ENCODE peak calls at places on chromosomes 2 and 18, in four cellular contexts. L is GM12865, I is AG10803, W is fibroblast of villous mesenchyme. E is an unnamed sample.

GRCh38 chr18:31648966-31649429 is 35.4 kb downstream of the B4GALT6 start:
- DNase-seq in L (peak), W (peak), I (peak), E (peak)

GRCh38 chr2:95039410-95039809 is 13.9 kb downstream of the MAL start:
- DNase-seq in I (no peak), W (no peak), L (no peak), E (no peak)

GRCh38 chr2:205722538-205722878 is 40.2 kb downstream of the NRP2 start:
- DNase-seq in L (no peak), W (no peak), I (no peak), E (no peak)

GRCh38 chr2:234195516-234195915 is 145.0 kb downstream of the SPP2 start:
- DNase-seq in W (no peak), L (no peak), I (no peak), E (no peak)

GRCh38 chr2:85911097-85911496 is 22.3 kb upstream of the ST3GAL5 start:
- DNase-seq in L (no peak), I (no peak), W (no peak), E (no peak)

GRCh38 chr2:79638410-79638809 is 125.6 kb downstream of the CTNNA2 start:
- DNase-seq in W (no peak), L (no peak), I (no peak), E (no peak)

GRCh38 chr18:50099725-50100414 is 95.1 kb downstream of the MYO5B start:
- DNase-seq in L (peak), W (peak), I (peak), E (peak)

GRCh38 chr2:118810766-118811165 is 36.7 kb downstream of the EN1 start:
- DNase-seq in W (no peak), L (no peak), I (no peak), E (no peak)

GRCh38 chr2:161095314-161095713 is 64.9 kb upstream of the TANK start:
- DNase-seq in I (no peak), L (no peak), W (no peak), E (no peak)

GRCh38 chr2:173441222-173441621 is 86.5 kb downstream of the CDCA7 start:
- DNase-seq in W (peak), I (peak), L (no peak), E (no peak)

GRCh38 chr2:176001281-176001902 is 675 bp downstream of the LNPK start:
- DNase-seq in L (peak), I (peak), W (peak), E (peak)

GRCh38 chr2:60489269-60489668 is 64.2 kb downstream of the BCL11A start:
- DNase-seq in I (no peak), W (no peak), L (no peak), E (no peak)

GRCh38 chr2:218218409-218219185 is 1.6 kb downstream of the ARPC2 start:
- DNase-seq in L (peak), W (no peak), I (no peak), E (peak)

GRCh38 chr18:49843131-49843530 is 29.8 kb upstream of the ACAA2 start:
- DNase-seq in W (no peak), I (no peak), L (no peak), E (no peak)

GRCh38 chr2:99572380-99572779 is 82.6 kb upstream of the REV1 start:
- DNase-seq in I (peak), L (no peak), W (peak), E (no peak)

GRCh38 chr18:9765505-9765904 is 57.4 kb downstream of the RAB31 start:
- DNase-seq in I (no peak), L (no peak), W (no peak), E (no peak)

GRCh38 chr2:64626963-64627760 is 26.6 kb downstream of the SERTAD2 start:
- DNase-seq in W (no peak), I (no peak), L (no peak), E (no peak)

GRCh38 chr2:196876364-196876763 is 50.1 kb downstream of the PGAP1 start:
- DNase-seq in L (no peak), I (no peak), W (no peak), E (no peak)

GRCh38 chr2:240560084-240560479 is at the start of gene DUSP28:
- DNase-seq in W (peak), L (peak), I (peak), E (peak)

GRCh38 chr18:47204908-47205522 is 28.9 kb upstream of the IER3IP1 start:
- DNase-seq in W (peak), L (peak), I (peak), E (peak)

GRCh38 chr2:45024600-45025291 is 15.5 kb upstream of the SIX2 start:
- DNase-seq in W (peak), I (peak), L (peak), E (no peak)

GRCh38 chr2:233901884-233902283 is 15.3 kb upstream of the TRPM8 start:
- DNase-seq in I (no peak), L (no peak), W (no peak), E (no peak)

GRCh38 chr18:3816601-3817363 is 366.8 kb downstream of the TGIF1 start:
- DNase-seq in W (peak), I (peak), L (no peak), E (no peak)

GRCh38 chr2:64262068-64262467 is 117.8 kb upstream of the PELI1 start:
- DNase-seq in I (no peak), W (peak), L (no peak), E (no peak)

GRCh38 chr2:105287692-105288091 is 41.8 kb downstream of the TGFBRAP1 start:
- DNase-seq in W (peak), I (peak), L (peak), E (peak)

GRCh38 chr2:153455856-153456255 is 22.7 kb downstream of the RPRM start:
- DNase-seq in W (no peak), L (no peak), I (no peak), E (no peak)

GRCh38 chr2:88837511-88838160 is 146.2 kb downstream of the RPIA start:
- DNase-seq in W (no peak), I (no peak), L (no peak), E (no peak)

DNA sequence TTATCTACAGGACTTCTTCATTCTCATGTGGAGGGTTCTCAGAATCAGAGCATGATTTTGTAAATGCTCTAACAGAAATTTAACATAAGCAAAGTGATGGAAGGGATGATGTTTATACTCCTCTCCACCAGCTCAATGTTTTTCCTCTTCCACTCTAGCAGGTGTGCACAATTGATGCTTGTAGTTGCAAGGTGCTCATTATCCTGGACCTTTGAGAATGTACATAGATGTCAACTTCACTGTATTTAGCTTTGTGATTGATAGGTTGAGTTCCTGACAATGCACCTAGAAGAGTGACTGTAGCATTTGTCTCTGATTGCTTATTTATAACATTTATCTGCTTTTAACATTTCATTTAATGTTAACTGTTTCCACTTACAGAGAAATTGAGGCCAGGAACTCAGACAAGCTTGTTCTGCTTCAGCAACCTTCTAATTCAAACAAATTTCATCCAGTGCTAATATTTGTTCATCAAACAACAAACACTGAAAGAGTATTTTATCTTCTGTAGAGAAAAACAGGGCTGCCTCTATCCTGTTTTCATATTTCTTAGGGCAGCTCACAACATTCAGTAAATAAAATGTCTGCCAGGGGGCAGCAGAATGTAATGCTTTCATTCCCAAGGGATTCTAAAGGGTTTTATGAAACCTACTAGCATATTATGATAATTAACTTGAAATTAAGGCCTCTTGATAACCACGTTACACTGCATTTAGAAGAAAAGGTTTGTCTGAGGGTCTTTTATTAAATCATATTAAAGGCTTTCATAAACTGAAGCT is 127.9 kb upstream of the NOL4 start:
- DNase-seq in W (peak), L (no peak), I (no peak), E (no peak)
- TF ChIP-seq CTCF in W (no peak), L (no peak), I (peak), E (no peak)

DNA sequence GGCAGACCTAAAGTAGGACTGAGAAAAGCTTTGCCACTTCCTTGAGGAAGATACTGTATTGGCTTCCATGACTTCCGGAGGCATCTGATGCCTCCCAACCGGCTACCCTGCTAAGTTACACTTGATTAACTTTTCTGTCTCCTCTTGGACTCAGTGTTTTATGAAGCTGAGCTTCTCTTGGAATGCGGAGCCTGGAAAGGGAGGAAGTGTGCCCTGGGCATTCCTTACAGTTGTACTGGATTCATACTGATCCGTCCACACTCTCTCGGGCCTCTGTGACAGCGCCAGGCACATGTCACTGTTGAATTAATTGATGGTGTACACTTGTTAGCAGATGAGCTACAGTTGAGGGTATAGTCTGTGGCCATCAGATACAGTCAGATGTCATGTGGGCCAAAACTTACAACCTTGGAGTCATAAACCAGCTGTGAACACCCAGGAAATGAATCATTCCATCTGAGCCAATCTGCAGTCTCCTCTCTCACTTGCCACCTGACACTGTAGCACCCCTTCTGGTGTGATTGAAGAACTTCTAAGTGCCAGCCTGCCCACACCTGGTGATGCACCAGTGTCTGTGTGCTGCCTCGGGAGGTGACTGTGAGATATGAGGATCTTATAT is 122.5 kb downstream of the FHOD3 start:
- DNase-seq in I (peak), L (peak), W (no peak), E (no peak)
- TF ChIP-seq CTCF in I (peak), L (peak), W (no peak), E (no peak)

DNA sequence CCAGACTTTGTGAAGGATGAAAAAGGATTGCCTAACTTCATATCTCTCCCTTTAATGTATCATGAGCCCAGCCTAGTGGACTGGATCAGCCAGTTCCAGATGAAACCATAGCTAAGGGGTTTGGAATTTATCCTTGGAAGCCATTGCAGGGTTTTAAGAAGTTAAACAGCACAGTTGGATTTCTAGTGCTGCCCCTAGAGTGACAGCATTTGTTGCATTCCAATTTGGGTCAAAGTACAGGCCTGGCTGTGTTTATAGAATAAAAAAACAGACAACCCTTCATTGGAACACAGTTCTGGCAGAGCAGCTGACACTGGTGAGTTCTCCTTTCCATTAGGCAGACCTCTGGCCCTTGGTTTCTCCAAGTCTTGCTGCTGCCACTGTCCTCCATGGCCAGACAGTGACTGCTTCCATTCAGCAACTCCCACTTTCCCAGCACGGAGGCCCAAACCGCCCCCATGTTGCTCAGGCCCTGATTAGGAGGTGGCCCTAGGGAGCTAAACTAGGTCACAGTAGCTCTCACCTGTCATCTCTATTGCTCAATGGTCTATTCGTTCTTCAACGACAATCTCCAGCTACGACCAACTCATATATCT is 8.0 kb downstream of the GPR39 start:
- DNase-seq in I (peak), L (no peak), W (peak), E (no peak)
- TF ChIP-seq CTCF in I (peak), L (no peak), W (peak), E (no peak)

GRCh38 chr18:12766986-12767433 is 64.2 kb downstream of the PSMG2 start:
- DNase-seq in I (no peak), W (no peak), L (no peak), E (no peak)
- TF ChIP-seq CTCF in I (no peak), W (no peak), L (no peak), E (no peak)

GRCh38 chr2:29295843-29296242 is 180.6 kb downstream of the CLIP4 start:
- DNase-seq in I (peak), L (peak), W (no peak), E (no peak)
- TF ChIP-seq CTCF in I (peak), L (peak), W (peak), E (peak)

GRCh38 chr2:207845202-207845864 is 75.6 kb upstream of the FZD5 start:
- DNase-seq in I (no peak), L (no peak), W (no peak), E (no peak)

GRCh38 chr2:207847807-207848544 is 78.3 kb upstream of the FZD5 start:
- DNase-seq in L (no peak), I (peak), W (no peak), E (no peak)

GRCh38 chr2:207849443-207849842 is 79.7 kb upstream of the FZD5 start:
- DNase-seq in L (no peak), W (no peak), I (no peak), E (no peak)

GRCh38 chr2:207848545-207848928 is 78.8 kb upstream of the FZD5 start:
- DNase-seq in I (no peak), L (no peak), W (no peak), E (no peak)

DNA sequence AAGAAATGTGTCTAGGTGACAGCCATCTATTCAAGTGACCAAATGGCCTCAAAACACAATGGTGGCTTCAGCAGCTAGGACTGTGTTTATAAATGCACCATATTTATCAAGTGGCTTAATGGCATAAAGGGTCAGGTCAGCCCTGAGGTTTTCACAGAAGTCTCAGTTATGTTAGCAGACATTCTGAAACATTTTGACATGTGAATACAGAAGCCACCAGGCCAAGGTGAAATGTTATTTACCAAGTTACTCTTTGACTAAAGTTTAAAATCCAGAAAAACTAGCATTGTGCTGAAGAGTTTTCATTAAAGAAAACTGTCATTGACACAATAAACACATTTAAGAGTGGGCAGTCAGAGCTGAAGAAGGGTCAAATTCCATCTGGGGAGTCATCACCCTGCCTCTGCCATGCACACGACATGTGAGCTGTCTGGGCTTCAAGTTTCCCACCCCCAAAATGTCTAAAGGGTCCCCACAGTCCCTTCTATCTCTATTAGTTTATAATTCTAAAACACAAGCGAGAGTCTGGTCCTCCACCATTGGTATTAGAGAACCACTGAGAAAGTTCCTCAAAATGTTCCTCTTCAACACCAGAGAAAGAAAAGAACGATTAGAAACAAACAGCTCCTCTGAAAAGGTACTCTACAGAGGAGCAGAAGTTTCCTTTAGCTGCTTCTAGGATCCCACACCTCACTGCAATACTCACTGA is 77.5 kb upstream of the FZD5 start:
- DNase-seq in L (no peak), W (no peak), I (no peak), E (no peak)
- TF ChIP-seq CTCF in L (no peak), W (no peak), I (no peak), E (no peak)